ENCODE peak calls at places on chromosome 6, in five cellular contexts. J is H7, O is trophoblast cell, G is dermis blood vessel endothelial cell, M is HAP-1. Z is an unnamed sample.

GRCh38 chr6:133430530-133430929 is 189.4 kb downstream of the EYA4 start:
- DNase-seq in O (no peak), G (no peak), M (no peak), J (no peak), Z (no peak)

GRCh38 chr6:81821449-81821848 is 69.0 kb upstream of the TENT5A start:
- DNase-seq in J (no peak), M (no peak), O (no peak), G (no peak), Z (no peak)

GRCh38 chr6:138094260-138094659 is 13.0 kb downstream of the PERP start:
- DNase-seq in O (no peak), J (no peak), G (no peak), M (no peak), Z (no peak)

GRCh38 chr6:152123076-152123475 is 315.6 kb downstream of the ESR1 start:
- DNase-seq in G (no peak), O (no peak), J (no peak), M (no peak), Z (no peak)

GRCh38 chr6:85405853-85406198 is 44.1 kb upstream of the NT5E start:
- DNase-seq in M (no peak), O (no peak), J (no peak), G (no peak), Z (no peak)

GRCh38 chr6:36444470-36444869 is 1.7 kb downstream of the KCTD20 start:
- DNase-seq in G (peak; percentile 56), J (no peak), M (no peak), O (peak; percentile 86), Z (no peak)

GRCh38 chr6:114119056-114119455 is 148.1 kb upstream of the HDAC2 start:
- DNase-seq in M (no peak), G (no peak), J (no peak), O (no peak), Z (no peak)

GRCh38 chr6:148593130-148593812 is 153.6 kb upstream of the UST start:
- DNase-seq in O (no peak), G (no peak), J (no peak), M (no peak), Z (peak; percentile 10)

GRCh38 chr6:107105511-107106116 is 9.7 kb downstream of the BEND3 start:
- DNase-seq in O (no peak), G (peak; percentile 55), M (peak; percentile 13), J (peak; percentile 57), Z (peak; percentile 38)

GRCh38 chr6:41783106-41783780 is 2.7 kb downstream of the PRICKLE4 start:
- DNase-seq in M (no peak), J (no peak), O (no peak), G (no peak), Z (no peak)

GRCh38 chr6:33014841-33015634 is 5.6 kb upstream of the HLA-DOA start:
- DNase-seq in J (peak; percentile 76), G (peak; percentile 90), O (peak; percentile 52), M (peak; percentile 75), Z (peak; percentile 76)

GRCh38 chr6:88004707-88005106 is 42.9 kb upstream of the SPACA1 start:
- DNase-seq in M (no peak), O (no peak), J (no peak), G (no peak), Z (no peak)

GRCh38 chr6:140537834-140538680 is 1163.6 kb upstream of the CITED2 start:
- DNase-seq in M (peak; percentile 81), G (peak; percentile 70), J (no peak), O (peak; percentile 79), Z (peak; percentile 76)

GRCh38 chr6:27752038-27752885 is 159.9 kb downstream of the OR2B2 start:
- DNase-seq in G (peak; percentile 87), M (peak; percentile 80), J (peak; percentile 37), O (peak; percentile 67), Z (peak; percentile 85)

GRCh38 chr6:110898111-110898510 is 23.5 kb downstream of the AMD1 start:
- DNase-seq in G (no peak), M (no peak), O (no peak), J (no peak), Z (no peak)

GRCh38 chr6:169723200-169723909 is 945 bp downstream of the PHF10 start:
- DNase-seq in O (peak; percentile 65), G (peak; percentile 66), J (peak; percentile 83), M (peak; percentile 23), Z (peak; percentile 58)